ENCODE peak calls at places on chromosomes 1 and 21, in four cellular contexts. W, N, R and H are unnamed samples. For H3K27me3 and H3K4me1, the result is how much of the 10 kb centered on the place peaks cover.

GRCh38 chr1:64608015-64608650 is 136.7 kb upstream of the RAVER2 start:
- DNase-seq in W (no peak), N (no peak), R (no peak), H (no peak)

GRCh38 chr1:159171688-159172501 is 480 bp downstream of the CADM3 start:
- DNase-seq in W (no peak), N (no peak), R (no peak), H (no peak)

GRCh38 chr21:31181089-31181757 is 142.9 kb upstream of the KRTAP19-8 start:
- DNase-seq in W (no peak), N (no peak), R (no peak), H (no peak)

GRCh38 chr1:158972841-158973240 is 36.9 kb upstream of the IFI16 start:
- DNase-seq in W (no peak), N (no peak), R (no peak), H (no peak)

GRCh38 chr1:218424528-218424927 is 79.4 kb downstream of the TGFB2 start:
- DNase-seq in W (no peak), N (no peak), R (no peak), H (no peak)

GRCh38 chr1:242454262-242455051 is 70.0 kb downstream of the PLD5 start:
- DNase-seq in W (no peak), N (no peak), R (peak), H (no peak)

GRCh38 chr21:39429445-39429844 is 16.1 kb downstream of the LCA5L start:
- DNase-seq in W (no peak), N (no peak), R (no peak), H (no peak)

GRCh38 chr1:198937231-198938031 is 298.6 kb downstream of the PTPRC start:
- DNase-seq in W (peak), N (peak), R (peak), H (no peak)

GRCh38 chr1:175969236-175969635 is 225.8 kb upstream of the TNR start:
- DNase-seq in W (no peak), N (no peak), R (no peak), H (no peak)

GRCh38 chr21:16533692-16534407 is 804.1 kb downstream of the USP25 start:
- DNase-seq in W (peak), N (no peak), R (peak), H (no peak)

GRCh38 chr1:37845781-37846180 is 13.6 kb downstream of the MTF1 start:
- DNase-seq in W (no peak), N (no peak), R (no peak), H (no peak)

GRCh38 chr1:196152086-196152485 is 456.2 kb downstream of the KCNT2 start:
- DNase-seq in W (no peak), N (no peak), R (peak), H (no peak)

GRCh38 chr21:43333301-43334062 is 93.4 kb downstream of the SIK1 start:
- DNase-seq in W (peak), N (peak), R (no peak), H (peak)

GRCh38 chr1:59653968-59654367 is 160.8 kb upstream of the HOOK1 start:
- DNase-seq in W (no peak), N (no peak), R (no peak), H (no peak)

GRCh38 chr21:42585881-42586280 is 67.5 kb upstream of the PDE9A start:
- DNase-seq in W (no peak), N (no peak), R (no peak), H (no peak)

GRCh38 chr1:36516372-36517018 is 33.8 kb upstream of the CSF3R start:
- DNase-seq in W (no peak), N (peak), R (peak), H (no peak)

GRCh38 chr1:67847466-67847865 is 14.2 kb upstream of the GNG12 start:
- DNase-seq in W (no peak), N (no peak), R (no peak), H (no peak)

GRCh38 chr1:114723915-114724314 is 7.3 kb upstream of the NRAS start:
- DNase-seq in W (no peak), N (no peak), R (no peak), H (no peak)

GRCh38 chr1:246497331-246497915 is 9.7 kb downstream of the SMYD3 start:
- DNase-seq in W (peak), N (no peak), R (peak), H (no peak)

GRCh38 chr1:182718311-182718710 is 33.9 kb upstream of the RGS8 start:
- DNase-seq in W (no peak), N (no peak), R (no peak), H (no peak)

GRCh38 chr1:89821322-89822108 is 683 bp downstream of the LRRC8D start:
- DNase-seq in W (no peak), N (no peak), R (peak), H (no peak)

GRCh38 chr1:1540015-1540816 is at the start of gene TMEM240:
- DNase-seq in W (peak), N (peak), R (peak), H (peak)

GRCh38 chr21:41783476-41784150 is 16.8 kb upstream of the RIPK4 start:
- DNase-seq in W (no peak), N (no peak), R (peak), H (peak)

GRCh38 chr1:234777850-234778214 is 167.9 kb upstream of the IRF2BP2 start:
- DNase-seq in W (no peak), N (no peak), R (no peak), H (no peak)

GRCh38 chr1:177310326-177310725 is 139.6 kb downstream of the BRINP2 start:
- DNase-seq in W (no peak), N (no peak), R (no peak), H (no peak)

GRCh38 chr1:169809370-169810095 is 14.8 kb upstream of the METTL18 start:
- DNase-seq in W (peak), N (no peak), R (peak), H (no peak)

GRCh38 chr1:25030674-25031589 is 100.9 kb upstream of the RUNX3 start:
- DNase-seq in W (no peak), N (no peak), R (peak), H (no peak)

GRCh38 chr1:32869844-32870614 is 683 bp downstream of the FNDC5 start:
- DNase-seq in W (no peak), N (no peak), R (no peak), H (no peak)

GRCh38 chr1:68321084-68321685 is 88.9 kb upstream of the WLS start:
- DNase-seq in W (peak), N (no peak), R (peak), H (peak)

GRCh38 chr1:153431928-153432327 is 15.6 kb downstream of the S100A7A start:
- DNase-seq in W (no peak), N (no peak), R (no peak), H (no peak)
- H3K27me3 ChIP-seq in W (under half), N (under half), R (under half), H (under half)

GRCh38 chr1:207821464-207822045 is 69.7 kb downstream of the CD46 start:
- DNase-seq in W (no peak), N (no peak), R (no peak), H (no peak)
- H3K27ac ChIP-seq in W (peak), N (peak), R (peak), H (no peak)

DNA sequence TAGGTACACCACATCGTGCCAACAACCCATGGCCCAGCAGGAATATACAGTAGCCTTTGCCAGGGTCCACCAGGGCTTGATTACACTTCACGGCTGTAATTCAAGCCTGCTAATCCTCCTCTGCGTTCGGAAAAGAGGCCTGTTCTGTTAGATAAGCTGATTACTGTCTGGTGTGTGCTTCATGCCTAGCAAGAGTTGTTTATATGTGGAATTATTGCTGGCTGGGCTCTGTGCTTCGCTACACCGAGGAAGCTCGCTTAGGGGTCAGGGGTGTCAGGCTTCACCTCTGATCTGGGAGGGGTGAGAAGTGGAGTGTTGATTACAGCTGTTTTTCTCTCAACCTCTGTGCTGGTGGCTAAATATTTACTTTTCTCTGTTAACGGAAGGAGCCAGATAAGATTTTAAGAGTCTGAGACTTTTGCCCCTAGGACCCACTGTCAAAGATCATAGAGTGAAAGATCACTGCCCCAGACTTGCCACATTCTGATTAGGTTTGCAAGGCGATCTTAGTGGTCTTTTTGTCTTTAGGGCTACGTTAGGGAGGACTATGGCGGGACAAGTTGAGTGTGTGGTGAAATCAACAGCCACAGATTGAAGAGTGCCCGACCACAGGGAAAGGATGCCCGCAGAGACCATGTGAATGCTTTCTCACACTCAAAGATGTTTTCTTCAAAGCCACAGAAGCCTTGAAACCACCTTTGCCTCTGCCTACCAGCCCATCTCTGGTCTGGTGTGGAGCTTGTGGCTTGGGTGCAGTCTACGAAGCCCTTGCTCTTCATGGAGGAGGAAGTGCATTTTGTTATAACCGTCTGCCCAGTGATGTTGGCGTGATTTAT is 216.1 kb downstream of the PBX1 start:
- DNase-seq in W (no peak), N (no peak), R (peak), H (no peak)
- H3K4me1 ChIP-seq in W (under half), N (under half), R (under half), H (under half)

DNA sequence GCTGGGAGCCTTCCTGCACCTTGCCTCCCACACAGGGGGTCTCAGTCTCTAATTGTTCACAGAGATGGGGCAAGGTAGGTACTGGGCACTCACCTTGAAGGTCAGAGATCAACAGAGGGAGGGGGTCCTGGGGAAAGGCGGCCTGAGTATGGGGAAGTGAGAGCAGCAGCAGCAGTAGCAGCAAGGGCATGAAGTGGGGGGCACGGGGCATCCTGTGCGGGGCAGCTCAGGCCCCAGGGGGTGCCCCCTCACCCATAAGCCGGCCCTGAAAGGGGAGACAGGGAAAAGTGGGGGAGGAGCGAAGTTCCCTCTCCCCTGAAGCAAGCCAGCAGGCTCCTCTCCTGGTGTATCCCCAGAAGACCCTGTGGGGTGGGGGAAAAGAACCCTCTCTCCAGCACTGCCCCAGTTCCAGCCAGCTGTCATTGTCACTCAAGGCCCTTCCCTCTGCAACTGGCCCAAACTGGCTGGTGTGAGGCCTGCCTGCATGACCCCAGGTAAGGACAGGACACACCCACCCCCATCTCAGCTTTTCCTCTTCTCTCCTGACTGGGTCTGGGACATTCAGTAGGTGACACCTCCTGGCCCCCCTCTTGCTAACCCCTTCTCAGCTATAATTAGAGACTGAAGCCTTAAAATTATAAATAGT is 3.9 kb downstream of the SEMA6C start:
- DNase-seq in W (no peak), N (no peak), R (no peak), H (no peak)
- H3K27me3 ChIP-seq in W (under half), N (under half), R (under half), H (under half)

DNA sequence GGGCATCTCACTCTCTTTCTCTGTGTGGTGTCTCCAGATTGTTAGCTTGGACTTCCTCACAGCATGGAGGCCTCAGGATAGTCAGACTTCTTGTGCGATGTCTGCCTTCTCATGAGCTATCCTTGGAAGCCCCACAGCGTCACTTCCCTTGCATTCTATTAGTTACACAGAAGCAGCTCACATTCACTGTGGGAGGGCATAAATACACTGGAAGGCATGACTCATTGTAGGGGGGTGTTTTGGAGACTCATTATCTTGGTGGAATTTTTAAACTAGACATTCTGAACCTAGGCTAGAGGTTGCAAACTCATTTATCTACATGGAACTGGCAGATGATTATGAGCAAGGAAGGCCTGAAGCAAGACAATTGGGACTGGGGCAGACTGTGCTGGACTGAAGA is 21.4 kb upstream of the FASLG start:
- DNase-seq in W (no peak), N (no peak), R (no peak), H (no peak)
- H3K27ac ChIP-seq in W (no peak), N (no peak), R (no peak), H (peak)

GRCh38 chr1:117613249-117613968 is 7.6 kb downstream of the TENT5C start:
- DNase-seq in W (no peak), N (peak), R (no peak), H (no peak)
- H3K4me1 ChIP-seq in W (under half), N (under half), R (under half), H (under half)

DNA sequence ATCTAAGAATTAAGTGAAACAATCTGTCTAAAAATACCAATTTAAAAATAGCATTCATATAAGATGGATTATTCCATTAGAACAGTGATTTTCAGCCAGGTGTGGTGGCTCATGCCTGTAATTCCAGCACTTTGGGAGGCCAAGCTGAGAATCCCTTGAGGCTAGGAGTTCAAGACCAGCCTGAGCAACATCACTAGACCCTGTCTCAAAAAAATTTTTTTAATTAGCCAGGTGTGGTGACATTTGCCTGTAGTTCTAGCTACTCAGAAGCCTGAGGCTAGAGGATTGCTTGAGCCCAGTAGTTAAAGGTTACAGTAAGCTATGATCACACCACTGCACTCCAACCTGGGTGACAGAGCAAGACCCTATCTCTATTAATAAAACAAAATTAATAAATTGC is 35.0 kb upstream of the SLC35A3 start:
- DNase-seq in W (no peak), N (no peak), R (no peak), H (no peak)
- H3K27me3 ChIP-seq in W (under half), N (under half), R (under half), H (under half)

GRCh38 chr1:15071936-15072335 is 81.6 kb upstream of the TMEM51 start:
- DNase-seq in W (no peak), N (no peak), R (no peak), H (no peak)

GRCh38 chr1:15068997-15069396 is 84.5 kb upstream of the TMEM51 start:
- DNase-seq in W (no peak), N (no peak), R (no peak), H (no peak)

GRCh38 chr1:15068152-15068551 is 85.4 kb upstream of the TMEM51 start:
- DNase-seq in W (no peak), N (no peak), R (no peak), H (no peak)

GRCh38 chr1:15067148-15067547 is 86.4 kb upstream of the TMEM51 start:
- DNase-seq in W (no peak), N (no peak), R (no peak), H (no peak)

DNA sequence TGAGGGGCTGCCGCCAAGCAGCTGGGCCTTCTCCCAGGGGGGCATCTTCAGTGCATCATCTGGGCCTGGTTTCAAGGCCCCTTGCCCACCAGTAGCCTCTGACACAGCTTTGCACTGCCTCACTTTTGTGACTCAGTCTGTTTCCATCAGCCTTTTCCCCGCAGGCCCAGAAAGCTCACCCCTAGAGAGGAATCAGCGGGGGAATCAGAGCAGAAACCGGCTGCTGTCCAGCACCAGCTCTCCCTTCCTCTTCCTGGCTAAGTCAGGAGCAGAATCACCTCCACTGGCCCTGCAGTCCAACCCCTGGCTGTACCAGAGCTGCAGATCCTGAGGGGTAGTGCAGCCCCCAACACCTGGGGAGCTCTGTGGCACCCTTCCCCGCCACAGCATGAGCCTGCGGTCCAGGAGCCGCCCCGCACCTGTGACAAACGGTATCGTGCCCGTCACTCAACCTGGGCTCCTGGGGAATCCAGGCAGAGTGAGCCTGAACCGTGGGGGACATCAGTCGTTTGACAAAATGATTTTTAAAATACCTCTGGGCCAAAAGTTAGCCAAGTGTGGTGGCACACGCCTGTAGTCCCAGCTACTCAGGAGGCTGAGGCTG is 83.3 kb upstream of the TMEM51 start:
- DNase-seq in W (no peak), N (no peak), R (no peak), H (no peak)
- H3K27ac ChIP-seq in W (no peak), N (no peak), R (no peak), H (no peak)

DNA sequence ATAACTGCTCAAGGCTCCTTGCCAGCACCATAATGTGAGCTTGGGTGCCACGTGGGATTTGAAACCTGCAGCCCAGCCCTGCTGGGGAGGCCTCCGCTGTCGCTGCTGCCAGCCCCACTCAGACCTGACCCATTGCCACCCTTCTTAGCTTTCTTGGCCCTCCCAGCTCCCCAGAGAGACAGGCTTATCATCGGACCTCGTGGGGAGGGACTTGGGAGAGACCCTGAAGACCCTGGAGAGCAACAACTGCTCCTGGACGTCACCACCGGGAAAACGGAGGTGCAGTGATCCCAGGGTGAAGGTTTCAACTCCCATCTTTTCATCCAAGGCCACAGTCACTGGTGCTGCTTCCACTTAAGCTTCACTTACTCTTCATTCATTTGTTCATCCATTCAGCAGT is 596.1 kb downstream of the PTPRU start:
- DNase-seq in W (no peak), N (no peak), R (no peak), H (no peak)
- H3K4me1 ChIP-seq in W (under half), N (under half), R (under half), H (under half)

GRCh38 chr21:44934797-44935532 is 4.9 kb upstream of the SLX9 start:
- DNase-seq in W (no peak), N (no peak), R (no peak), H (no peak)

GRCh38 chr21:44933938-44934260 is 5.9 kb upstream of the SLX9 start:
- DNase-seq in W (no peak), N (no peak), R (no peak), H (no peak)

GRCh38 chr21:44933199-44933937 is 6.5 kb upstream of the SLX9 start:
- DNase-seq in W (no peak), N (no peak), R (no peak), H (no peak)

GRCh38 chr21:44934276-44934675 is 5.6 kb upstream of the SLX9 start:
- DNase-seq in W (no peak), N (no peak), R (no peak), H (no peak)

DNA sequence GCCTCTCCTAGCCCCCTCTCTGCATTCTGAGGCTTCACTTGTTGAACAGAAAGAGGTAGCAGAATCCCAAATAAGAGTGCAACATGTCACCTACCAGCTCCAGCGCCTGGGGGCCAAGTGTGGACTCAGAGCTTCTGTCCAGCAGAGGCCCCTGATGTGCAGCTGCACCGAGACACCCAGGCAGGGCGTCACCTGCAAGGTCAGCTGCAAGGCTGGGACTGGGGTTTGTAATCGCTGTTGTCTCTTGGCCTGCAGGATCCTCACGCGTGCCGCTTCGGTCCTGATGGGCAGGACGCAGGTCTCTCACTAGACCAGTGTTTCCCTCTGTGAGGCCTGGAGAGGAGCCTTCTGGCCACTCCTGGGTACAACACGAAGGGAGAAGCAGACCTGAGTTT is 4.3 kb upstream of the SLX9 start:
- DNase-seq in W (no peak), N (no peak), R (no peak), H (no peak)
- H3K27me3 ChIP-seq in W (under half), N (under half), R (under half), H (under half)